ENCODE peak calls at places on chromosomes 2 and 18, in four cellular contexts. H is lower lobe of right lung, L is SJSA1, X is gastrocnemius medialis. J is an unnamed sample.

GRCh38 chr2:200703926-200704637 is 107.6 kb upstream of the BZW1 start:
- DNase-seq in H (no peak), L (no peak), X (no peak), J (no peak)

GRCh38 chr18:25896956-25897355 is 193.5 kb downstream of the SS18 start:
- DNase-seq in H (no peak), L (no peak), X (no peak), J (no peak)

GRCh38 chr2:63003349-63003748 is 47.3 kb upstream of the OTX1 start:
- DNase-seq in H (no peak), L (no peak), X (no peak), J (no peak)

GRCh38 chr2:237873382-237873781 is 14.0 kb downstream of the RAMP1 start:
- DNase-seq in H (peak; percentile 33), L (no peak), X (no peak), J (peak; percentile 40)

GRCh38 chr2:19104503-19104902 is 253.9 kb downstream of the OSR1 start:
- DNase-seq in H (no peak), L (no peak), X (no peak), J (peak; percentile 52)

GRCh38 chr2:127698553-127699355 is 2.5 kb upstream of the SFT2D3 start:
- DNase-seq in H (no peak), L (no peak), X (no peak), J (no peak)

GRCh38 chr2:101433465-101433864 is 41.4 kb downstream of the RFX8 start:
- DNase-seq in H (no peak), L (no peak), X (no peak), J (no peak)

GRCh38 chr2:198874502-198874858 is 583.3 kb downstream of the SATB2 start:
- DNase-seq in H (no peak), L (no peak), X (no peak), J (no peak)

GRCh38 chr2:30262716-30263309 is 31.5 kb downstream of the LBH start:
- DNase-seq in H (no peak), L (no peak), X (no peak), J (no peak)

GRCh38 chr18:76502551-76502950 is 7.5 kb upstream of the ZNF516 start:
- DNase-seq in H (no peak), L (no peak), X (no peak), J (no peak)

GRCh38 chr18:76722224-76723061 is 99.9 kb upstream of the ZNF236 start:
- DNase-seq in H (no peak), L (no peak), X (no peak), J (no peak)

GRCh38 chr2:162043132-162043531 is 30.9 kb downstream of the DPP4 start:
- DNase-seq in H (no peak), L (no peak), X (no peak), J (no peak)

GRCh38 chr2:172113617-172114016 is 10.9 kb upstream of the DLX2 start:
- DNase-seq in H (no peak), L (no peak), X (no peak), J (no peak)

GRCh38 chr18:6610436-6610835 is 119.1 kb upstream of the ARHGAP28 start:
- DNase-seq in H (no peak), L (no peak), X (no peak), J (no peak)

GRCh38 chr2:187424156-187424555 is 23.9 kb downstream of the CALCRL start:
- DNase-seq in H (no peak), L (no peak), X (no peak), J (no peak)

GRCh38 chr18:59643740-59644139 is 53.5 kb downstream of the CCBE1 start:
- DNase-seq in H (no peak), L (no peak), X (no peak), J (no peak)

GRCh38 chr2:1816414-1816911 is 72.1 kb upstream of the PXDN start:
- DNase-seq in H (no peak), L (no peak), X (no peak), J (no peak)

GRCh38 chr2:74529357-74530238 is at the start of the genes AUP1 and HTRA2:
- DNase-seq in H (peak; percentile 99), L (peak; percentile 99), X (peak; percentile 98), J (peak; percentile 100)

GRCh38 chr2:74528600-74529356 is 728 bp downstream of the AUP1 start:
- DNase-seq in H (no peak), L (no peak), X (no peak), J (no peak)

GRCh38 chr2:74531666-74532065 is 1.9 kb downstream of the HTRA2 start:
- DNase-seq in H (no peak), L (no peak), X (no peak), J (no peak)

GRCh38 chr2:74532222-74532621 is 2.5 kb downstream of the HTRA2 start:
- DNase-seq in H (no peak), L (no peak), X (no peak), J (no peak)

GRCh38 chr2:74530239-74531161 is 767 bp downstream of the HTRA2 start:
- DNase-seq in H (peak; percentile 68), L (no peak), X (no peak), J (peak; percentile 77)
- H3K36me3 ChIP-seq in H (peaks cover 53% of the 10 kb centered on the region), L (peaks cover 58% of the 10 kb centered on the region), X (no peaks in the 10 kb centered on the region), J (peaks cover 40% of the 10 kb centered on the region)

GRCh38 chr18:60910534-60910933 is 422.7 kb upstream of the CDH20 start:
- DNase-seq in H (no peak), L (no peak), X (no peak), J (no peak)

DNA sequence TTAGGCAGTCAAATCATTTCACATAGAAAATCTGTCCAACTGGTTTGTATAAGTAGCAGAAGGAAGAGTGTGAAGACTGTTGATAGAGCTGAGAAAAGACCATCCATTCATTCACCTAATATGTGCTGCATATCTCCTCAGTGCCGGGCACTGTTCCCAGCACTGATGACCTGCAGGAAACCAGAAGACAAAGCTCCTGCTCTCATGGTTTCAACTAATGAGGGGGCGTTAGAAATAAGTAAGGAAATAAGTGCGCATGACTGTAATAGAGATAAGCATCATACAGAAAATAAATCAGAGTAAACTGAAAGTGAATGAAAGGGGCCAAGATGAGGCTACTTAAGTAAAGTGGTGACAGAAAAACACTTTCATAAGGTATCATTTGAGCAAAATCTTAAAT is 427.5 kb upstream of the CDH20 start:
- DNase-seq in H (no peak), L (no peak), X (no peak), J (no peak)
- H3K27me3 ChIP-seq in H (no peaks in the 10 kb centered on the region), L (no peaks in the 10 kb centered on the region), X (no peaks in the 10 kb centered on the region), J (no peaks in the 10 kb centered on the region)

DNA sequence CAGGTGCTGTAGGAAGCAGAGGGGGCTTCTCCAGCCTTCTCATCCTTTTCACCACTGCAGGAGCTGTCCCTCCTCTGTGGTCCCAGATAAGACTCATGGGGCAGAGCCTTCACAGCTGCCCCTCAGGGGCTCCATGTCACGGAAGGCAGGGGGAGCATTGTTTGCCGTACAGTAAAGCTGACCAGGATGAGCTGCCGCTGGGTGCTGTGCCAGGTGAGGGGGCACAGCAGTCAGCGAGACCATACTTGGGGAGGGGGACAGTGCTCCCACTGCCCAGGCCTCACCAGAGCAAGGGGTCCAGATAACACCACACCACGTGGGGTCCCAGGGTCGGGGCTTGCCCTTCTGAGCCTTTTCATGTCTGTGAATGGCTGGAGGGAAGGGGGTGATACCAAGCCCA is 46.3 kb downstream of the PLEKHB2 start:
- DNase-seq in H (no peak), L (no peak), X (no peak), J (no peak)
- H3K36me3 ChIP-seq in H (peaks cover 49% of the 10 kb centered on the region), L (peaks cover 36% of the 10 kb centered on the region), X (peaks cover 3% of the 10 kb centered on the region), J (peaks cover 32% of the 10 kb centered on the region)

DNA sequence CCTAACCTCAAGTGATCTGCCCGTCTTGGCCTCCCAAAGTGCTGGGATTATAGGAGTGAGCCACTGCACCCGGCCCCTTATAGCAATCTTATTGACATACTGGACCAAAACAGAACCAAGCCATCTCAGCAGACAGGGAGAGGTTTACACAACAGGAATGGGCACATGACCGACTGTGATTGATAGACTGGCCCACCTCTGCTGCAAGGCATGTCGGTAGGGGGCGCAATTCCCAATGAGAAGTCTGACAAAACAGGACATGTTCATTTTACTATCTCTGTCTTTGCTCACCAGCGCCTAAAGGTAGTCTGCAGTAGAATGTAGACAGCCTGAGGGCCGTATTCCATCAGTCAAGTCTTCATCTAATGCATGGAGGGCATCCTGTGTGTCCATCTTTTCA is 2.0 kb downstream of the LYPD6B start:
- DNase-seq in H (no peak), L (no peak), X (no peak), J (no peak)
- H3K27me3 ChIP-seq in H (peaks cover 35% of the 10 kb centered on the region), L (no peaks in the 10 kb centered on the region), X (peaks cover 31% of the 10 kb centered on the region), J (peaks cover 27% of the 10 kb centered on the region)

GRCh38 chr18:50458366-50458765 is 83.5 kb downstream of the SKA1 start:
- DNase-seq in H (no peak), L (no peak), X (no peak), J (no peak)

GRCh38 chr18:50458796-50459195 is 84.0 kb downstream of the SKA1 start:
- DNase-seq in H (no peak), L (no peak), X (no peak), J (no peak)

GRCh38 chr18:50460062-50460461 is 85.2 kb downstream of the SKA1 start:
- DNase-seq in H (no peak), L (no peak), X (no peak), J (no peak)

GRCh38 chr18:50461251-50461650 is 86.4 kb downstream of the SKA1 start:
- DNase-seq in H (no peak), L (no peak), X (no peak), J (no peak)

DNA sequence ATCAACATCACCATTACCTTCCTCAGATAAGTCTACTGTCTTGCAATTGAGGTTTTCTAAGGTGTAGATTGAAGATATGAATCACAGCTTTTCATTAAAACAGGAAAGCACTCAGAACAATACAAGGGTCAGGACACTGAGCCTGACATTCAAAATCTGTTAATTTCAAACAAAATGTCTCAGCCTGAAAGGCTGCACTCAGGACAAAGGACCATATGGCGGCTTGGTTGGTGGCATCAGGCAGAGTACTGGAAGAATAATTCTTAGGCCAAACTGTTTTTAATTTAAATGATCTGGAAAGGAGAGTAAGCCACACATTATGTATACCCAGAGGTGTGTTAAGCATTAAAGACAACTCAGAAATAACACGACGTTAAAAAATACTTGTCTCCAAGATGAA is 85.8 kb downstream of the SKA1 start:
- DNase-seq in H (no peak), L (no peak), X (no peak), J (no peak)
- H3K36me3 ChIP-seq in H (no peaks in the 10 kb centered on the region), L (no peaks in the 10 kb centered on the region), X (no peaks in the 10 kb centered on the region), J (no peaks in the 10 kb centered on the region)

GRCh38 chr2:27263287-27264252 is 723 bp upstream of the SLC30A3 start:
- DNase-seq in H (no peak), L (no peak), X (no peak), J (no peak)

GRCh38 chr2:27262379-27263286 is at the start of gene SLC30A3:
- DNase-seq in H (peak; percentile 74), L (no peak), X (peak; percentile 28), J (peak; percentile 86)

GRCh38 chr2:27265536-27265870 is 2.7 kb upstream of the SLC30A3 start:
- DNase-seq in H (no peak), L (no peak), X (no peak), J (no peak)

GRCh38 chr2:27264753-27265535 is 2.1 kb upstream of the SLC30A3 start:
- DNase-seq in H (peak; percentile 72), L (peak; percentile 77), X (no peak), J (peak; percentile 85)

GRCh38 chr2:27264253-27264752 is 1.5 kb upstream of the SLC30A3 start:
- DNase-seq in H (no peak), L (no peak), X (no peak), J (no peak)
- H3K27me3 ChIP-seq in H (peaks cover 83% of the 10 kb centered on the region), L (peaks cover 73% of the 10 kb centered on the region), X (peaks cover 71% of the 10 kb centered on the region), J (peaks cover 85% of the 10 kb centered on the region)

DNA sequence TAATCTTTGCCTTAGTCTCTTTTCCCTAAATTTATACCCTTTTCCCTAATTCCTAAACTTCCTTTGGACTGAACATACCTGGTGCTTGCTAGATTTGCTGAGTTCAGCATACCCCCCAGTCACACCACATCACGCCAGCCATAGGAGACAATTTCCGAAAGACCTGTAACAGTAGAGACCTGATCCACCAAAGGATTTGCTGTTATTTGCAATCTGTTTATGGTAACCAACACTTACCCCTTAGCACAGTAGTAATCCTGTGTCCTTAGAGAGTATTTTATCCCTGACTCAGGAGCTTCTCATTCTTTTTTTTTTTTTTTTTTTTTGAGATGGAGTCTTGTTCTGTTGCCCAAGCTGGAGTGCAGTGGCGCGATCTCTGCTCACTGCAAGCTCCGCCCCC is 8.6 kb downstream of the PSMG2 start:
- DNase-seq in H (no peak), L (no peak), X (no peak), J (no peak)
- H3K36me3 ChIP-seq in H (peaks cover 93% of the 10 kb centered on the region), L (peaks cover 89% of the 10 kb centered on the region), X (no peaks in the 10 kb centered on the region), J (peaks cover 98% of the 10 kb centered on the region)

J was measured in upper lobe of right lung.